ENCODE peak calls at places on chromosomes 13 and 19, in ten cellular contexts. H is lower lobe of right lung, I is heart right ventricle, B is body of pancreas, J is pancreas, K is B cell, X is GM10248, O is AG10803, P is kidney epithelial cell, Y is neural progenitor cell. D is an unnamed sample.

GRCh38 chr13:24217601-24218281 is 57.2 kb downstream of the SPATA13 start:
- DNase-seq in B (peak; percentile 49), H (no peak), O (peak; percentile 23), Y (no peak), X (no peak), P (no peak), I (no peak), J (peak; percentile 67), K (no peak), D (no peak)

GRCh38 chr13:80038371-80038770 is 302.6 kb downstream of the SPRY2 start:
- DNase-seq in Y (no peak), I (no peak), H (no peak), B (no peak), J (no peak), O (no peak), X (no peak), P (no peak), K (no peak), D (no peak)

GRCh38 chr19:45952691-45953505 is 20.8 kb downstream of the NOVA2 start:
- DNase-seq in P (no peak), I (peak; percentile 42), X (peak; percentile 75), K (no peak), O (peak; percentile 43), H (no peak), B (peak; percentile 58), Y (peak; percentile 96), J (peak; percentile 63), D (peak; percentile 55)

GRCh38 chr13:28819748-28820098 is 416 bp upstream of the MTUS2 start:
- DNase-seq in X (peak; percentile 78), I (peak; percentile 44), H (peak; percentile 59), J (peak; percentile 60), O (peak; percentile 16), B (peak; percentile 60), P (no peak), K (no peak), Y (peak; percentile 94), D (peak; percentile 87)

GRCh38 chr19:51016798-51017683 is 2.5 kb downstream of the KLK10 start:
- DNase-seq in Y (peak; percentile 80), J (peak; percentile 44), P (no peak), X (peak; percentile 86), H (no peak), I (peak; percentile 23), O (peak; percentile 31), B (peak; percentile 65), K (no peak), D (peak; percentile 93)

GRCh38 chr13:20159646-20160345 is 1.1 kb downstream of the GJA3 start:
- DNase-seq in I (no peak), X (no peak), J (no peak), O (no peak), K (no peak), Y (peak; percentile 51), B (no peak), H (no peak), P (no peak), D (no peak)

GRCh38 chr19:42488783-42489521 is 39.3 kb downstream of the CEACAM1 start:
- DNase-seq in B (peak; percentile 34), H (no peak), P (no peak), J (peak; percentile 26), I (no peak), Y (peak; percentile 20), K (no peak), X (no peak), O (no peak), D (no peak)

GRCh38 chr19:10566658-10567410 is 1.0 kb upstream of the KRI1 start:
- DNase-seq in H (no peak), X (peak; percentile 77), B (peak; percentile 28), J (peak; percentile 54), Y (no peak), K (peak; percentile 77), P (no peak), I (no peak), O (no peak), D (peak; percentile 83)

GRCh38 chr19:4302238-4302630 is at the start of gene TMIGD2:
- DNase-seq in I (no peak), B (no peak), X (no peak), P (no peak), O (no peak), Y (no peak), H (no peak), J (no peak), K (no peak), D (no peak)

GRCh38 chr13:61275251-61275650 is 140.4 kb downstream of the PCDH20 start:
- DNase-seq in H (no peak), X (no peak), P (no peak), B (no peak), I (no peak), K (no peak), Y (no peak), O (no peak), J (no peak), D (no peak)

GRCh38 chr19:38316477-38317067 is 825 bp upstream of the YIF1B start:
- DNase-seq in J (no peak), H (no peak), I (no peak), B (no peak), P (no peak), X (no peak), Y (no peak), O (no peak), K (no peak), D (peak; percentile 53)

GRCh38 chr13:74134777-74135305 is 637 bp upstream of the KLF12 start:
- DNase-seq in K (peak; percentile 59), X (peak; percentile 40), P (no peak), I (peak; percentile 58), J (peak; percentile 61), H (peak; percentile 66), B (peak; percentile 44), Y (peak; percentile 72), O (no peak), D (peak; percentile 55)

GRCh38 chr19:45564131-45564780 is 20.3 kb downstream of the OPA3 start:
- DNase-seq in Y (no peak), O (no peak), X (no peak), I (no peak), P (no peak), K (no peak), B (no peak), H (no peak), J (no peak), D (no peak)

DNA sequence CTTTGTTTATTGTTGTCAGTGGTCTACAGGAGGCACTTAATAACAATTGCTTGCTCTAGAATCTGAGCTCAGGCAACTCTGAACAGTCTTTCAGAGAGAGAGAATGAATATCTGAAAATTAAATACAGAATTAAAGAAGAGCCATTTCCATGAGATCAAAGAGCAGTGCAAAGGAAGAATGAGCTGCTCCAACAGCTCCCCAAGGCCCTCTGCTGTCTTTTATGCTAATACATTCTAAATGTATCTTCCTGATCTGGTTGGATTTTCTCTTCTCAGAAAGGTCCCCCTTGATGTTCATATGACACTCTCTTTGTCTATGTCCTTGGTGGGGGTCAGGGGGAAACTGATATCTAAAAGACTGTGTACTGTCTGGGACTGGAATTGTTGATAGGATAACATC is 1029.6 kb downstream of the PCDH9 start:
- DNase-seq in B (no peak), P (no peak), Y (no peak), J (no peak), X (no peak), H (no peak), I (no peak), O (no peak), K (no peak), D (no peak)
- TF ChIP-seq CTCF in B (no peak), P (no peak), Y (no peak), J (no peak), X (no peak), H (no peak), I (no peak), O (no peak), K (no peak), D (no peak)

DNA sequence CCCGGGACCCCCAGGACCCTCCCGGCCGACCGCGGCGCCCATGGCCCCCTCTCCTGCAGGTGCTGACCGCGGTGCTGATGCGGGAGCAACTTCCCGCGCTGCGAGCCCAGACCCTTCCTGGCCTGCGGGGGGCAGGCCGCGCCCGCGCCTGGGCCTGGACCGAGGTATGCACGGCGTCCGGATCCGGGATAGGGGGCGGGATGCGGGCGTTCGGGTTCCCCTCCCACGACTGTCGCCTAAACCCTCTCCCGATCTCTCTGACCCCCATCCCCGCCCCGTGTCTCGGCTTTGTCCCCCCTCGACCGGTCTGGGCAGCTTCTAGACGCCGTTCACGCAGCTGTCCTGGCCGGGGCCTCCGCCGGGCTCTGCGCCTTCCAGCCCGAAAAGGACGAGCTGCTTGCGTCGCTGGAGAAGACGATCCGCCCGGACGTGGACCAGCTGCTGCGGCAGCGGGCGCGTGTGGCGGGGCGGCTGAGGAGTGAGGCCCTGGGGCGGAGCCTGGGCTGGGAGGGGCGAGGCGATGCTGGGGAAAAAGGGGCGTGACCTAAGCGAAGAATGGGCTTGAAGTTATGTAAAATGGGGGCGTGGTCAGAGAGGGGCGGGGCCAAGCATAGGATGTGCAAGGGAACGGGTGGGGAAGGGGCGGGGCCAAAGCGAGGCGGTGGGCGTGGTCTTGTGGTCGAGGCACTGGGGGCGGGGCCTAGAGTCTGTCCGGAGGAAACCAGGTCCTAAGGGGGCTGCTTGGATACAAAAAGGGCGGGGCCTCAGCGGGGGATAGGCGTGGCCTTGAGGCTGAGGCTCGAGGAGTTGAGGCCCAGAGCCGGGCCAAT is 15.9 kb upstream of the COLGALT1 start:
- DNase-seq in B (peak; percentile 95), Y (peak; percentile 98), J (peak; percentile 90), P (peak; percentile 42), K (peak; percentile 98), I (peak; percentile 95), H (peak; percentile 98), O (peak; percentile 92), X (peak; percentile 95), D (peak; percentile 99)
- TF ChIP-seq CTCF in B (no peak), Y (peak; percentile 42), J (no peak), P (peak; percentile 25), K (no peak), I (peak; percentile 58), H (peak; percentile 47), O (peak; percentile 24), X (peak; percentile 18), D (peak; percentile 19)

GRCh38 chr13:35718084-35718483 is 241.6 kb upstream of the MAB21L1 start:
- DNase-seq in Y (no peak), K (no peak), J (no peak), I (no peak), H (no peak), P (no peak), B (no peak), X (no peak), O (no peak), D (no peak)
- TF ChIP-seq CTCF in Y (no peak), K (no peak), J (no peak), I (no peak), H (no peak), P (no peak), B (no peak), X (no peak), O (no peak), D (no peak)

DNA sequence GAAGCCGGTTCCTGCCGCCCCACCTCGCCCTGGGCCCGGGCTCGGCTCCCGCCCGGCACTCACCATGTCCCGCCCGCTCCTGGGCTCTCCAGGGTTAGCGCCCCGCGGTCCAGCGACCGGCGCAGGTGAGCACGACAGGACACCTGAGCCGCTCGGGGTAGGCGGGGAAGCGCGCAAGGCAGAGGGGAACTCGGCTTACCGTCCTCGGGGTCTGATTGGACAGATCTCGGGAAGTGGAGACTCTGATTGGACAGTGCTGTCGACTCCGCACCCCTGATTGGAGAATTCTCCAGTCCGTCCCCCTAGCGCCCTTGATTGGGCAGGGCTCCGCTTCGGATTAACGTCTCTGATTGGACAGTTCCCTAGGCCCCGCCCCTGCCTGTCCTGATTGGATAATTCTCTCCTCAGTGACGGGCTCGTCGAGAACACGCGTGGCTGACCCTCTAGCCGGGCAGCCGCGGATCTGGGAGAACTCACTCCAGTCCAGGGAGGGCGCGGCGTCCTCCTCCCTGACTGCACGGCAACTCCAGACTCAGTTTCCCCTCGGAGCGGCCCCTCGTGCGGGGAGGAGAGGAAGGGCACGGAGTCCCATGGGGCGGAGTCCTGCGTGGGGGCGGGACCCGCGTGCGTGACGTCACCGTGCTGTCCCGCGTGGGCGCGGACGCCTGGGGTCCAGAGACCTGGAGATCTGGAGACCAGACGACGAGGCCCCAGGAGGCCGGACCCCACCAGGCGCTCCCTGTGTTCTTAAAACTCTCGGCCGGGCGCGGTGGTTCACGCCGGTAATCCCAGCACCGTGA is at the start of gene ZNF77:
- DNase-seq in O (peak; percentile 99), K (peak; percentile 99), J (peak; percentile 99), Y (peak; percentile 99), X (peak; percentile 100), B (peak; percentile 99), H (peak; percentile 98), P (peak; percentile 94), I (peak; percentile 100), D (peak; percentile 100)
- TF ChIP-seq CTCF in O (no peak), K (no peak), J (peak; percentile 21), Y (no peak), X (no peak), B (no peak), H (no peak), P (no peak), I (peak; percentile 7), D (no peak)